ENCODE peak calls at places on chromosomes 13 and 19, in ten cellular contexts. L is HCT116, Z is endothelial cell of umbilical vein, P is stomach, T is upper lobe of left lung, W is K562, N is sigmoid colon, R is esophagus muscularis mucosa, V is H1, H is GM23338. D is an unnamed sample. For H3K4me1, the result is how much of the 10 kb centered on the place peaks cover.

GRCh38 chr13:67438465-67438864 is 208.3 kb upstream of the PCDH9 start:
- DNase-seq in L (no peak), Z (no peak), P (no peak), T (no peak), W (no peak), N (no peak), R (no peak), V (no peak), H (peak), D (no peak)

GRCh38 chr19:2475018-2475701 is 767 bp upstream of the GADD45B start:
- DNase-seq in L (no peak), Z (peak), P (peak), T (peak), W (peak), N (peak), R (no peak), V (peak), H (peak), D (peak)

GRCh38 chr19:12698138-12698537 is 1.7 kb upstream of the FBXW9 start:
- DNase-seq in L (no peak), Z (no peak), P (no peak), T (no peak), W (no peak), N (no peak), R (no peak), V (no peak), H (no peak), D (no peak)

GRCh38 chr13:106986033-106986484 is 418.1 kb upstream of the ARGLU1 start:
- DNase-seq in L (no peak), Z (no peak), P (no peak), T (no peak), W (no peak), N (no peak), R (no peak), V (no peak), H (peak), D (no peak)

GRCh38 chr13:75803175-75803611 is 167.1 kb downstream of the LMO7 start:
- DNase-seq in L (no peak), Z (peak), P (peak), T (no peak), W (no peak), N (no peak), R (no peak), V (peak), H (peak), D (peak)

GRCh38 chr13:51729853-51730553 is 74.0 kb downstream of the DHRS12 start:
- DNase-seq in L (no peak), Z (peak), P (no peak), T (no peak), W (no peak), N (peak), R (no peak), V (no peak), H (no peak), D (no peak)

GRCh38 chr13:64480206-64480605 is 2749.9 kb downstream of the PCDH9 start:
- DNase-seq in L (no peak), Z (no peak), P (no peak), T (no peak), W (no peak), N (no peak), R (no peak), V (no peak), H (no peak), D (no peak)

GRCh38 chr19:51274037-51274370 is 23.1 kb downstream of the SIGLECL1 start:
- DNase-seq in L (no peak), Z (no peak), P (no peak), T (no peak), W (no peak), N (no peak), R (no peak), V (no peak), H (no peak), D (no peak)

GRCh38 chr19:38862321-38863059 is 12.7 kb upstream of the HNRNPL start:
- DNase-seq in L (no peak), Z (peak), P (no peak), T (peak), W (no peak), N (peak), R (no peak), V (no peak), H (no peak), D (peak)

GRCh38 chr19:5394907-5395505 is 54.4 kb upstream of the PTPRS start:
- DNase-seq in L (no peak), Z (no peak), P (no peak), T (no peak), W (no peak), N (no peak), R (no peak), V (peak), H (peak), D (no peak)

GRCh38 chr13:29702912-29703351 is 107.4 kb upstream of the SLC7A1 start:
- DNase-seq in L (no peak), Z (peak), P (no peak), T (no peak), W (no peak), N (peak), R (no peak), V (no peak), H (peak), D (no peak)

GRCh38 chr19:4233282-4233853 is 4.0 kb downstream of the EBI3 start:
- DNase-seq in L (peak), Z (no peak), P (peak), T (peak), W (peak), N (no peak), R (no peak), V (peak), H (peak), D (no peak)

GRCh38 chr19:15466851-15467733 is 2.7 kb upstream of the RASAL3 start:
- DNase-seq in L (no peak), Z (peak), P (no peak), T (peak), W (no peak), N (no peak), R (no peak), V (no peak), H (no peak), D (no peak)

GRCh38 chr19:13318190-13318589 is 168.0 kb downstream of the IER2 start:
- DNase-seq in L (no peak), Z (no peak), P (no peak), T (no peak), W (no peak), N (no peak), R (no peak), V (no peak), H (no peak), D (no peak)

GRCh38 chr19:51493776-51494175 is 7.8 kb downstream of the SIGLEC12 start:
- DNase-seq in L (no peak), Z (no peak), P (no peak), T (peak), W (no peak), N (no peak), R (no peak), V (no peak), H (no peak), D (no peak)

GRCh38 chr13:48637601-48638000 is 16.1 kb upstream of the CYSLTR2 start:
- DNase-seq in L (no peak), Z (no peak), P (no peak), T (no peak), W (no peak), N (no peak), R (no peak), V (no peak), H (no peak), D (no peak)

GRCh38 chr19:19349365-19349764 is 28.7 kb downstream of the MAU2 start:
- DNase-seq in L (no peak), Z (no peak), P (no peak), T (no peak), W (no peak), N (no peak), R (no peak), V (no peak), H (no peak), D (no peak)

GRCh38 chr13:99294198-99294597 is 13.0 kb downstream of the GPR183 start:
- DNase-seq in L (no peak), Z (no peak), P (no peak), T (no peak), W (no peak), N (no peak), R (no peak), V (no peak), H (no peak), D (no peak)

GRCh38 chr13:99297330-99297729 is 9.9 kb downstream of the GPR183 start:
- DNase-seq in L (no peak), Z (no peak), P (no peak), T (no peak), W (no peak), N (no peak), R (no peak), V (no peak), H (no peak), D (no peak)

GRCh38 chr13:99298056-99298455 is 9.1 kb downstream of the GPR183 start:
- DNase-seq in L (no peak), Z (no peak), P (no peak), T (no peak), W (no peak), N (no peak), R (no peak), V (no peak), H (no peak), D (no peak)

GRCh38 chr13:99296270-99296865 is 10.8 kb downstream of the GPR183 start:
- DNase-seq in L (no peak), Z (no peak), P (no peak), T (no peak), W (no peak), N (no peak), R (no peak), V (no peak), H (no peak), D (no peak)

DNA sequence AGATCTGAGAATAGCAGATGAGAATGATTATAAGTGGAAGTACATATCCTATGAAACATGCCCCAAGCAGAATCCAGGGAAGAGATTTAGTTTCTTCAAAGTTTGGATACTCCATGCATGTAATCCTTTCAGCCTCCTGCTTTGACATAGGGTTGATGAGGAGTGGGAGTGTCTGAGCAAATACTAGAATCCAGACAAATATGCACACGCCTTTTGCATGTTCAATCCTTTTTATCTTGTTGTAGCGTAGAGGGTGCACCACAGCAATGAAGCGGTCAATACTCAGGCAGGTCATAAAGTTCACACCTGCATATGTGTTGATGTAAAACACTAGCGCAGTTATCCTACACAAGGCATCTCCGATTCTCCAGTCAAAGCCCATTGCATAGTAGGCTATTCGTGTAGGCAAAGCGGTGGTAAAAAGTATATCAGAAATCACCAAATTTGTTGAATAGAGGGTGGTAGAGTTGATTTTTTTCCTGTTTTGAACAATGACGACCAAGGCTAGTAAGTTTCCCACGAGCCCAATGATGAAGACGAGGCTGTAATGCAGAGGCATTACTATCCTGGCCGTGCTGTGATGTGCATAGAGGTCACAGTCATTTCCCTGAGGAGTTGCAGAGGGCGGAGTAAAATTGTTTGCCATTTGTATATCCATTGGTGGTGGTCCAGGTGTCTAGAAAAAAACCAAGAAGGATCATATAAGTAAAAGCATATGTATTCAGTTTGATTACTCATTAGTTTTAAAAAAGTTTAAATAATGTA is 11.5 kb downstream of the GPR183 start:
- DNase-seq in L (no peak), Z (no peak), P (no peak), T (no peak), W (no peak), N (no peak), R (no peak), V (no peak), H (no peak), D (no peak)
- H3K4me1 ChIP-seq in L (under half), Z (under half), P (under half), T (under half), W (under half), N (under half), R (half or more), V (under half), H (under half), D (under half)

GRCh38 chr19:35901854-35902661 is at the start of gene HCST:
- DNase-seq in L (no peak), Z (no peak), P (no peak), T (no peak), W (no peak), N (no peak), R (no peak), V (no peak), H (no peak), D (no peak)
- H3K27ac ChIP-seq in L (peak), Z (no peak), P (peak), T (peak), W (peak), N (peak), R (peak), V (no peak), H (peak), D (peak)

DNA sequence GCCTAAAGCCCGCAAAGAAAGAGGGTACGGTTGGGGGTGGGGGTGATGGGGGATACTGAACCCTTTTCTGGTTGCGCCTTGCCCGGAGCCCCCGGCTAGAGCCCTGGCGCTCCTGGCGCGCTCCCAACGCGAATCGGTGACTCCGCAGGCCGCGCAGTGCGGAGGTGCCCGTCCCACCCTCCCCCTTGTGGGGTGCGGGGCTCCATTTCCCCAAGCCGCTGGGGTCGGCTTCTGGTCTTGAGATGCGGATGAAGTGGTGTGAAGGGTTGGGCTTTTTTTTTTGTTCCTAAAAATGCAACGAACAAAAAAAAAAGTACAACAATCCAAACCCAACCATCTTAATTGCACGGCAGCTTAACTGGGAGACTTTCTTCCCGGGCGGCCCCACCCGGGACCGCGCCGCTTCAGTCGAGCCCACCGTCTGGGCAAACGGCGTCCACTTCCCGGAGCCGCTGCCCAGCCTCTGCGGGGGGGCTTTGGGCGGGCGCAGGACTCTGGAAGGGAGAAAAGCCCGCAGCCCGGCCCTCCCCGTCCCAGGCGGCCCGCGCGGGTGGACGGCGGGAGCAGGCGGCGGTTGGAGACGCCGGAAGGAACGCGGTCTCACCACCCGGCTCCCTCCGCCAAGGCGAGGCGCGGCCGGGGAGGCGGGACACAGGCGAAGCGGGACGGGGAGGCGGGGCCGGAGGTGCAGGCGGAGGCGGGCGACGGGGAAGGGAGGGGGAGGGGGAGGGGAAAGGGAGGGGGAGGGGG is 501 bp upstream of the TRIM13 start:
- DNase-seq in L (peak), Z (peak), P (peak), T (peak), W (peak), N (peak), R (peak), V (peak), H (peak), D (peak)
- TF ChIP-seq POLR2AphosphoS5 in L (peak), Z (peak), P (peak), T (peak), W (peak), N (peak), R (peak), V (no peak), H (peak), D (peak)

GRCh38 chr13:114062341-114062740 is 70.1 kb downstream of the RASA3 start:
- DNase-seq in L (no peak), Z (no peak), P (no peak), T (no peak), W (no peak), N (no peak), R (no peak), V (no peak), H (no peak), D (no peak)

GRCh38 chr13:114063545-114064515 is 68.6 kb downstream of the RASA3 start:
- DNase-seq in L (no peak), Z (no peak), P (peak), T (peak), W (peak), N (peak), R (peak), V (no peak), H (no peak), D (no peak)

GRCh38 chr13:114061746-114062145 is 70.7 kb downstream of the RASA3 start:
- DNase-seq in L (no peak), Z (no peak), P (no peak), T (no peak), W (no peak), N (no peak), R (no peak), V (no peak), H (no peak), D (no peak)

GRCh38 chr13:114061047-114061446 is 71.4 kb downstream of the RASA3 start:
- DNase-seq in L (no peak), Z (no peak), P (no peak), T (no peak), W (no peak), N (no peak), R (no peak), V (no peak), H (no peak), D (no peak)

DNA sequence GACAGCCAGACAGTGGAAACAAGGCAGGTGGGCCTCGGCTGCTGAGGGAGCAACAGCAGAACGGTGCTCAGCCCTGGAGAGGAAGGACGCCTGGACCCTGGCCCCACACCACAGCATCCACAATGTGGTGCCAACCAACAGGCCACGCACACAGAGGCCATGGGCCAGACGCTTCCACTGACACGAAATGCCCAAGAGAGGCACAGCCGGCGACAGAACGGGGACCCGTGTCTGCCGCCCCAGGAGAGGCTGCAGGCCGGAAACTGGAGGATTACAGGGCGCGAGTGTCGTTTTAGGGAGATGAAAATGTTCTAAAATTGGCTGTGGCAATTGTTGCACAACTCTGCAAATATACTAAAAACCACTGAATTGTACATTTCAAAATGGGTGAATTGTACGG is 69.7 kb downstream of the RASA3 start:
- DNase-seq in L (no peak), Z (no peak), P (no peak), T (no peak), W (no peak), N (no peak), R (no peak), V (no peak), H (no peak), D (no peak)
- H3K4me1 ChIP-seq in L (under half), Z (under half), P (under half), T (half or more), W (half or more), N (under half), R (half or more), V (under half), H (under half), D (under half)